ENCODE peak calls at places on chromosomes 4 and X, in eight cellular contexts. One of them, this sample, is unnamed.
A peak's percentile ranks its signal among the peaks of the same experiment; 100 is the strongest.

GRCh38 chr4:173360587-173361221 is 10.1 kb upstream of the SAP30 start:
- DNase-seq in body of pancreas: no peak
- DNase-seq in lung: no peak
- DNase-seq in thoracic aorta: no peak
- DNase-seq in adrenal gland: no peak
- DNase-seq in A549: no peak
- DNase-seq in BE2C: no peak
- DNase-seq in HepG2: no peak
- DNase-seq in this sample: no peak

GRCh38 chrX:24023972-24024664 is 2.9 kb downstream of the KLHL15 start:
- DNase-seq in body of pancreas: no peak
- DNase-seq in lung: no peak
- DNase-seq in thoracic aorta: no peak
- DNase-seq in adrenal gland: no peak
- DNase-seq in A549: no peak
- DNase-seq in BE2C: no peak
- DNase-seq in HepG2: no peak
- DNase-seq in this sample: no peak

GRCh38 chr4:140315032-140315826 is 58.2 kb upstream of the SCOC start:
- DNase-seq in body of pancreas: no peak
- DNase-seq in lung: no peak
- DNase-seq in thoracic aorta: no peak
- DNase-seq in adrenal gland: no peak
- DNase-seq in A549: no peak
- DNase-seq in BE2C: no peak
- DNase-seq in HepG2: no peak
- DNase-seq in this sample: no peak

GRCh38 chrX:132022115-132022862 is 813 bp upstream of the STK26 start:
- DNase-seq in body of pancreas: no peak
- DNase-seq in lung: no peak
- DNase-seq in thoracic aorta: no peak
- DNase-seq in adrenal gland: no peak
- DNase-seq in A549: peak; percentile 10
- DNase-seq in BE2C: no peak
- DNase-seq in HepG2: peak; percentile 2
- DNase-seq in this sample: no peak

GRCh38 chr4:64508089-64508488 is 98.8 kb upstream of the TECRL start:
- DNase-seq in body of pancreas: no peak
- DNase-seq in lung: no peak
- DNase-seq in thoracic aorta: no peak
- DNase-seq in adrenal gland: no peak
- DNase-seq in A549: no peak
- DNase-seq in BE2C: no peak
- DNase-seq in HepG2: no peak
- DNase-seq in this sample: no peak

GRCh38 chr4:38939150-38939549 is 71.5 kb downstream of the FAM114A1 start:
- DNase-seq in body of pancreas: no peak
- DNase-seq in lung: no peak
- DNase-seq in thoracic aorta: no peak
- DNase-seq in adrenal gland: no peak
- DNase-seq in A549: no peak
- DNase-seq in BE2C: no peak
- DNase-seq in HepG2: no peak
- DNase-seq in this sample: no peak

GRCh38 chr4:20412072-20412471 is 160.4 kb downstream of the SLIT2 start:
- DNase-seq in body of pancreas: no peak
- DNase-seq in lung: no peak
- DNase-seq in thoracic aorta: no peak
- DNase-seq in adrenal gland: no peak
- DNase-seq in A549: no peak
- DNase-seq in BE2C: no peak
- DNase-seq in HepG2: no peak
- DNase-seq in this sample: no peak

GRCh38 chr4:81021995-81022394 is 8.5 kb upstream of the BMP3 start:
- DNase-seq in body of pancreas: no peak
- DNase-seq in lung: no peak
- DNase-seq in thoracic aorta: no peak
- DNase-seq in adrenal gland: no peak
- DNase-seq in A549: no peak
- DNase-seq in BE2C: no peak
- DNase-seq in HepG2: no peak
- DNase-seq in this sample: no peak

GRCh38 chr4:113901994-113902787 is 77.3 kb downstream of the ARSJ start:
- DNase-seq in body of pancreas: peak; percentile 84
- DNase-seq in lung: peak; percentile 70
- DNase-seq in thoracic aorta: no peak
- DNase-seq in adrenal gland: no peak
- DNase-seq in A549: no peak
- DNase-seq in BE2C: no peak
- DNase-seq in HepG2: peak; percentile 34
- DNase-seq in this sample: no peak

GRCh38 chr4:151114338-151114737 is 14.9 kb downstream of the RPS3A start:
- DNase-seq in body of pancreas: no peak
- DNase-seq in lung: no peak
- DNase-seq in thoracic aorta: no peak
- DNase-seq in adrenal gland: no peak
- DNase-seq in A549: no peak
- DNase-seq in BE2C: no peak
- DNase-seq in HepG2: no peak
- DNase-seq in this sample: no peak

GRCh38 chrX:135707880-135708279 is 5.6 kb upstream of the CT45A1 start:
- DNase-seq in body of pancreas: no peak
- DNase-seq in lung: no peak
- DNase-seq in thoracic aorta: no peak
- DNase-seq in adrenal gland: peak; percentile 1
- DNase-seq in A549: peak; percentile 60
- DNase-seq in BE2C: peak; percentile 69
- DNase-seq in HepG2: peak; percentile 31
- DNase-seq in this sample: no peak

GRCh38 chrX:24371391-24371972 is 11.0 kb downstream of the SUPT20HL1 start:
- DNase-seq in body of pancreas: peak; percentile 64
- DNase-seq in lung: peak; percentile 44
- DNase-seq in thoracic aorta: peak; percentile 9
- DNase-seq in adrenal gland: peak; percentile 57
- DNase-seq in A549: peak; percentile 69
- DNase-seq in BE2C: peak; percentile 70
- DNase-seq in HepG2: peak; percentile 35
- DNase-seq in this sample: peak; percentile 59

GRCh38 chr4:161252520-161253141 is 911.2 kb downstream of the FSTL5 start:
- DNase-seq in body of pancreas: no peak
- DNase-seq in lung: no peak
- DNase-seq in thoracic aorta: no peak
- DNase-seq in adrenal gland: no peak
- DNase-seq in A549: peak; percentile 39
- DNase-seq in BE2C: peak; percentile 20
- DNase-seq in HepG2: peak; percentile 23
- DNase-seq in this sample: no peak

GRCh38 chr4:7652451-7652871 is 217.7 kb upstream of the PSAPL1 start:
- DNase-seq in body of pancreas: no peak
- DNase-seq in lung: no peak
- DNase-seq in thoracic aorta: no peak
- DNase-seq in adrenal gland: no peak
- DNase-seq in A549: no peak
- DNase-seq in BE2C: no peak
- DNase-seq in HepG2: no peak
- DNase-seq in this sample: no peak

GRCh38 chrX:153968754-153969124 is 2.9 kb downstream of the HCFC1 start:
- DNase-seq in body of pancreas: no peak
- DNase-seq in lung: no peak
- DNase-seq in thoracic aorta: no peak
- DNase-seq in adrenal gland: no peak
- DNase-seq in A549: no peak
- DNase-seq in BE2C: peak; percentile 55
- DNase-seq in HepG2: no peak
- DNase-seq in this sample: no peak

GRCh38 chr4:9923195-9923812 is 98.0 kb downstream of the SLC2A9 start:
- DNase-seq in body of pancreas: no peak
- DNase-seq in lung: no peak
- DNase-seq in thoracic aorta: no peak
- DNase-seq in adrenal gland: no peak
- DNase-seq in A549: no peak
- DNase-seq in BE2C: no peak
- DNase-seq in HepG2: no peak
- DNase-seq in this sample: no peak

GRCh38 chr4:83639849-83640493 is 104.1 kb downstream of the GPAT3 start:
- DNase-seq in body of pancreas: peak; percentile 66
- DNase-seq in lung: peak; percentile 65
- DNase-seq in thoracic aorta: no peak
- DNase-seq in adrenal gland: peak; percentile 81
- DNase-seq in A549: peak; percentile 73
- DNase-seq in BE2C: peak; percentile 67
- DNase-seq in HepG2: peak; percentile 71
- DNase-seq in this sample: peak; percentile 23

GRCh38 chr4:124803641-124804040 is 91.1 kb upstream of the ANKRD50 start:
- DNase-seq in body of pancreas: no peak
- DNase-seq in lung: no peak
- DNase-seq in thoracic aorta: no peak
- DNase-seq in adrenal gland: no peak
- DNase-seq in A549: peak; percentile 0
- DNase-seq in BE2C: no peak
- DNase-seq in HepG2: no peak
- DNase-seq in this sample: no peak

GRCh38 chr4:154911097-154911496 is 130.0 kb downstream of the RBM46 start:
- DNase-seq in body of pancreas: no peak
- DNase-seq in lung: no peak
- DNase-seq in thoracic aorta: no peak
- DNase-seq in adrenal gland: no peak
- DNase-seq in A549: peak; percentile 1
- DNase-seq in BE2C: no peak
- DNase-seq in HepG2: peak; percentile 3
- DNase-seq in this sample: no peak

DNA sequence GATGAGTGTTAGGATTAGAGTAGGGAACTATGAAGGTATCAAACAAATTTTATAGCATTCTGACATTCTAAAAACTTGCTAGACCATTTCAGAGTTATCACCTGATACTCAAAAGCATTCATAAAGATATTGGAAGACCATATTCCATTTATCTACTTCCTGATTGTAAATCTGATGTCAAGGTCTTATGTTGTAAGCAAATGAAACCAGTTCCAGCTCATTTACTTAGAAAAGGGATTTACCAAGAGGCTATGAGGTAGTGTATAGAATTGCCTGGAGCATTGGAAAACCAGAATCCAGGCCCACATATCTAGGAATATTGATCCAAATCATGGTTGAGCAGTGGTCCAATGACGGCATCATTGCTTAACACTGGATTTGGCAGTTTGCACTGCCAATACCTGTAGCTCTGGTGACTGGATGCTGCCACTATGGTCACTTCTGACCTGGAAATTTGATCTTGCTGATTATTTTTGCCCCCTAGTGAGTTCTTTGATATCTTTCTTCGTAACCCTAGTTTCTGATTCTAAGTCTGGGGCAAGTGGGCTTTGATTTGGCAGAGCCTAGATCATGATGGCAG is 25.4 kb downstream of the ARFIP1 start:
- DNase-seq in body of pancreas: no peak
- DNase-seq in lung: no peak
- DNase-seq in thoracic aorta: no peak
- DNase-seq in adrenal gland: no peak
- DNase-seq in A549: no peak
- DNase-seq in BE2C: no peak
- DNase-seq in HepG2: no peak
- DNase-seq in this sample: no peak
- H3K4me1 ChIP-seq in body of pancreas: peaks cover 15% of the 10 kb centered on the region
- H3K4me1 ChIP-seq in lung: peaks cover 3% of the 10 kb centered on the region
- H3K4me1 ChIP-seq in thoracic aorta: peaks cover 9% of the 10 kb centered on the region
- H3K4me1 ChIP-seq in adrenal gland: no peaks in the 10 kb centered on the region
- H3K4me1 ChIP-seq in A549: no peaks in the 10 kb centered on the region
- H3K4me1 ChIP-seq in BE2C: peaks cover 5% of the 10 kb centered on the region
- H3K4me1 ChIP-seq in HepG2: peaks cover 44% of the 10 kb centered on the region
- H3K4me1 ChIP-seq in this sample: peaks cover 5% of the 10 kb centered on the region

GRCh38 chrX:127888767-127889166 is 163.4 kb downstream of the ACTRT1 start:
- DNase-seq in body of pancreas: no peak
- DNase-seq in lung: no peak
- DNase-seq in thoracic aorta: no peak
- DNase-seq in adrenal gland: no peak
- DNase-seq in A549: no peak
- DNase-seq in BE2C: no peak
- DNase-seq in HepG2: no peak
- DNase-seq in this sample: no peak
- TF ChIP-seq CTCF in body of pancreas: no peak
- TF ChIP-seq CTCF in lung: no peak
- TF ChIP-seq CTCF in thoracic aorta: no peak
- TF ChIP-seq CTCF in adrenal gland: no peak
- TF ChIP-seq CTCF in A549: no peak
- TF ChIP-seq CTCF in BE2C: no peak
- TF ChIP-seq CTCF in HepG2: no peak
- TF ChIP-seq CTCF in this sample: no peak

GRCh38 chrX:21529771-21530170 is 128.4 kb downstream of the KLHL34 start:
- DNase-seq in body of pancreas: no peak
- DNase-seq in lung: no peak
- DNase-seq in thoracic aorta: no peak
- DNase-seq in adrenal gland: no peak
- DNase-seq in A549: no peak
- DNase-seq in BE2C: no peak
- DNase-seq in HepG2: no peak
- DNase-seq in this sample: no peak

GRCh38 chrX:21528076-21528475 is 130.1 kb downstream of the KLHL34 start:
- DNase-seq in body of pancreas: no peak
- DNase-seq in lung: no peak
- DNase-seq in thoracic aorta: no peak
- DNase-seq in adrenal gland: no peak
- DNase-seq in A549: no peak
- DNase-seq in BE2C: no peak
- DNase-seq in HepG2: no peak
- DNase-seq in this sample: no peak

DNA sequence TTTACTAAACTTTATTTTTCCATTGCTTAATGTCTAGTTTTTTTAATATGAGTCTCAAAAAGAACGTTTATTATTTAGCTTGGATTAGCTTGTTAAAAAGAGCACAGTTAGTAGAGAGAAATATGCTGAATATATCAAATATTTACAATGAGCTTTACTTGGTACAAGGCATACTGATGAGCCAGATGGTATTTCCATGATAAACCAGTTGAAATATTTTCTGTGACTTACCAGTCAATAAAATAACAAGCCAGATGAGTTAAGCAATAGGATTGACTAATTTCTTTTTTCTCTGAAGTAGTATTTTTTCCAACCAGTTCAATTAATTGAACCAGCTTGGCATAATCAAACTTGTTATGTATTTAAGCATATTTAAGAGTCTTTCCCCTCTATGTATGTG is 134.1 kb downstream of the KLHL34 start:
- DNase-seq in body of pancreas: no peak
- DNase-seq in lung: no peak
- DNase-seq in thoracic aorta: no peak
- DNase-seq in adrenal gland: no peak
- DNase-seq in A549: no peak
- DNase-seq in BE2C: no peak
- DNase-seq in HepG2: no peak
- DNase-seq in this sample: no peak
- H3K4me1 ChIP-seq in body of pancreas: no peaks in the 10 kb centered on the region
- H3K4me1 ChIP-seq in lung: no peaks in the 10 kb centered on the region
- H3K4me1 ChIP-seq in thoracic aorta: no peaks in the 10 kb centered on the region
- H3K4me1 ChIP-seq in adrenal gland: no peaks in the 10 kb centered on the region
- H3K4me1 ChIP-seq in A549: peaks cover 4% of the 10 kb centered on the region
- H3K4me1 ChIP-seq in BE2C: no peaks in the 10 kb centered on the region
- H3K4me1 ChIP-seq in HepG2: no peaks in the 10 kb centered on the region
- H3K4me1 ChIP-seq in this sample: no peaks in the 10 kb centered on the region

DNA sequence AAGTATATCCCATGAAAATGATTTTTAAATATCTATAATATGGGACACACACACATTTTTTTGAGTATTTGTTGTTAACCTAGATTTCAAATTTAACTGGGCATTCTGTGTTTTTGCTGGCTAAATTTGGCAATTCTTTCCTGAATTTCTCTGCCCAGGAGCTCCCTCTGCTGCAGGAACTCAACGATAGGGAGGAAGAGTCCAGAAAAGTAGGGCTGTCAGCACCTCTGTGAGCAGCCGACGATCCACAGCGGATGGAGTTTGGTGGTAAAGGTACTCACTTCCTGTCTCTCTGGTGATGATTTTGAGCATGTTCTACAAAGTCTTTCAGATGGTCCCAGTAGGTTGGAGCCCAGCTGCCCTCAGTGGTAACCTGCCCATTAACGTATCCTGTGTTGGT is 23.1 kb upstream of the TMEM184C start:
- DNase-seq in body of pancreas: no peak
- DNase-seq in lung: no peak
- DNase-seq in thoracic aorta: no peak
- DNase-seq in adrenal gland: no peak
- DNase-seq in A549: no peak
- DNase-seq in BE2C: no peak
- DNase-seq in HepG2: no peak
- DNase-seq in this sample: no peak
- TF ChIP-seq CTCF in body of pancreas: no peak
- TF ChIP-seq CTCF in lung: no peak
- TF ChIP-seq CTCF in thoracic aorta: no peak
- TF ChIP-seq CTCF in adrenal gland: no peak
- TF ChIP-seq CTCF in A549: no peak
- TF ChIP-seq CTCF in BE2C: no peak
- TF ChIP-seq CTCF in HepG2: peak; percentile 12
- TF ChIP-seq CTCF in this sample: no peak